ENCODE peak calls at places on chromosome 16, in ten cellular contexts. M, A, Y, Z, P, R, N, U, X and J are unnamed samples.

GRCh38 chr16:11130978-11131665 is 124.9 kb downstream of the SOCS1 start:
- DNase-seq in M (no peak), A (no peak), Y (no peak), Z (no peak), P (no peak), R (no peak), N (no peak), U (no peak), X (no peak), J (no peak)

GRCh38 chr16:20954574-20954973 is 54.0 kb downstream of the LYRM1 start:
- DNase-seq in M (no peak), A (no peak), Y (no peak), Z (no peak), P (no peak), R (no peak), N (no peak), U (no peak), X (no peak), J (no peak)

GRCh38 chr16:86243123-86243473 is 267.2 kb upstream of the FOXF1 start:
- DNase-seq in M (no peak), A (no peak), Y (no peak), Z (no peak), P (peak), R (no peak), N (no peak), U (no peak), X (no peak), J (no peak)

GRCh38 chr16:3938843-3939624 is 58.5 kb upstream of the CREBBP start:
- DNase-seq in M (peak), A (peak), Y (peak), Z (peak), P (no peak), R (peak), N (peak), U (peak), X (peak), J (peak)

GRCh38 chr16:27947696-27948095 is 115.8 kb downstream of the GSG1L start:
- DNase-seq in M (no peak), A (no peak), Y (no peak), Z (no peak), P (no peak), R (no peak), N (no peak), U (no peak), X (no peak), J (no peak)

GRCh38 chr16:30348929-30349328 is 6.2 kb downstream of the CD2BP2 start:
- DNase-seq in M (no peak), A (no peak), Y (no peak), Z (no peak), P (no peak), R (no peak), N (no peak), U (no peak), X (no peak), J (no peak)

GRCh38 chr16:69017036-69017783 is 88.2 kb upstream of the HAS3 start:
- DNase-seq in M (peak), A (peak), Y (no peak), Z (no peak), P (no peak), R (peak), N (no peak), U (peak), X (no peak), J (no peak)

GRCh38 chr16:72247821-72248253 is 75.9 kb upstream of the PMFBP1 start:
- DNase-seq in M (peak), A (peak), Y (no peak), Z (no peak), P (no peak), R (no peak), N (no peak), U (peak), X (no peak), J (no peak)

GRCh38 chr16:57540906-57541753 is 1.3 kb upstream of the ADGRG5 start:
- DNase-seq in M (no peak), A (peak), Y (no peak), Z (no peak), P (no peak), R (no peak), N (no peak), U (no peak), X (peak), J (no peak)

GRCh38 chr16:78925071-78925714 is 675.3 kb downstream of the MAF start:
- DNase-seq in M (peak), A (no peak), Y (peak), Z (no peak), P (no peak), R (no peak), N (no peak), U (no peak), X (peak), J (no peak)

GRCh38 chr16:79295746-79296145 is 304.8 kb downstream of the MAF start:
- DNase-seq in M (no peak), A (no peak), Y (no peak), Z (no peak), P (no peak), R (no peak), N (no peak), U (no peak), X (no peak), J (no peak)